ENCODE peak calls at places on chromosomes 2 and 18, in five cellular contexts. One of them, this sample, is unnamed.

GRCh38 chr2:69915050-69915945 is at the start of gene MXD1:
- DNase-seq in iPS-NIHi11: peak; percentile 18
- DNase-seq in endothelial cell: peak; percentile 22
- DNase-seq in ELR: peak; percentile 38
- DNase-seq in HFFc6: peak; percentile 9
- DNase-seq in this sample: peak; percentile 30

GRCh38 chr18:8730080-8730827 is 24.9 kb downstream of the MTCL1 start:
- DNase-seq in iPS-NIHi11: no peak
- DNase-seq in endothelial cell: no peak
- DNase-seq in ELR: peak; percentile 28
- DNase-seq in HFFc6: no peak
- DNase-seq in this sample: no peak

GRCh38 chr2:198285216-198285615 is 480.8 kb downstream of the PLCL1 start:
- DNase-seq in iPS-NIHi11: no peak
- DNase-seq in endothelial cell: no peak
- DNase-seq in ELR: no peak
- DNase-seq in HFFc6: no peak
- DNase-seq in this sample: no peak

GRCh38 chr2:96685285-96685591 is 42.7 kb downstream of the FER1L5 start:
- DNase-seq in iPS-NIHi11: no peak
- DNase-seq in endothelial cell: no peak
- DNase-seq in ELR: no peak
- DNase-seq in HFFc6: no peak
- DNase-seq in this sample: no peak

GRCh38 chr2:179410552-179411356 is 146.1 kb upstream of the SESTD1 start:
- DNase-seq in iPS-NIHi11: peak; percentile 69
- DNase-seq in endothelial cell: peak; percentile 47
- DNase-seq in ELR: peak; percentile 75
- DNase-seq in HFFc6: peak; percentile 58
- DNase-seq in this sample: peak; percentile 36

GRCh38 chr2:163401481-163401880 is 334.3 kb downstream of the FIGN start:
- DNase-seq in iPS-NIHi11: no peak
- DNase-seq in endothelial cell: no peak
- DNase-seq in ELR: peak; percentile 48
- DNase-seq in HFFc6: peak; percentile 1
- DNase-seq in this sample: no peak

GRCh38 chr2:167187910-167188595 is 299.8 kb downstream of the XIRP2 start:
- DNase-seq in iPS-NIHi11: no peak
- DNase-seq in endothelial cell: no peak
- DNase-seq in ELR: no peak
- DNase-seq in HFFc6: no peak
- DNase-seq in this sample: no peak

GRCh38 chr18:68034293-68034692 is 517.8 kb upstream of the DSEL start:
- DNase-seq in iPS-NIHi11: no peak
- DNase-seq in endothelial cell: no peak
- DNase-seq in ELR: no peak
- DNase-seq in HFFc6: peak; percentile 15
- DNase-seq in this sample: no peak

GRCh38 chr2:231975001-231975400 is 13.5 kb downstream of the DIS3L2 start:
- DNase-seq in iPS-NIHi11: no peak
- DNase-seq in endothelial cell: no peak
- DNase-seq in ELR: no peak
- DNase-seq in HFFc6: no peak
- DNase-seq in this sample: no peak

GRCh38 chr18:79687806-79688205 is 8.2 kb downstream of the CTDP1 start:
- DNase-seq in iPS-NIHi11: no peak
- DNase-seq in endothelial cell: no peak
- DNase-seq in ELR: peak; percentile 11
- DNase-seq in HFFc6: no peak
- DNase-seq in this sample: peak; percentile 36

GRCh38 chr18:44744206-44745180 is 63.8 kb downstream of the SETBP1 start:
- DNase-seq in iPS-NIHi11: peak; percentile 30
- DNase-seq in endothelial cell: no peak
- DNase-seq in ELR: no peak
- DNase-seq in HFFc6: no peak
- DNase-seq in this sample: peak; percentile 69

GRCh38 chr2:28318462-28319117 is 74.1 kb upstream of the FOSL2 start:
- DNase-seq in iPS-NIHi11: no peak
- DNase-seq in endothelial cell: no peak
- DNase-seq in ELR: no peak
- DNase-seq in HFFc6: no peak
- DNase-seq in this sample: no peak

GRCh38 chr2:229387815-229388214 is 116.7 kb upstream of the PID1 start:
- DNase-seq in iPS-NIHi11: no peak
- DNase-seq in endothelial cell: no peak
- DNase-seq in ELR: no peak
- DNase-seq in HFFc6: no peak
- DNase-seq in this sample: no peak

GRCh38 chr2:84458436-84459027 is 548 bp downstream of the SUCLG1 start:
- DNase-seq in iPS-NIHi11: no peak
- DNase-seq in endothelial cell: no peak
- DNase-seq in ELR: peak; percentile 46
- DNase-seq in HFFc6: no peak
- DNase-seq in this sample: no peak

GRCh38 chr2:67845557-67846114 is 217.2 kb downstream of the C1D start:
- DNase-seq in iPS-NIHi11: no peak
- DNase-seq in endothelial cell: no peak
- DNase-seq in ELR: no peak
- DNase-seq in HFFc6: no peak
- DNase-seq in this sample: no peak

GRCh38 chr2:22694300-22694699 is 690.7 kb upstream of the KLHL29 start:
- DNase-seq in iPS-NIHi11: no peak
- DNase-seq in endothelial cell: no peak
- DNase-seq in ELR: no peak
- DNase-seq in HFFc6: no peak
- DNase-seq in this sample: no peak

GRCh38 chr2:135043345-135043744 is 3.9 kb downstream of the MAP3K19 start:
- DNase-seq in iPS-NIHi11: no peak
- DNase-seq in endothelial cell: no peak
- DNase-seq in ELR: no peak
- DNase-seq in HFFc6: no peak
- DNase-seq in this sample: no peak

GRCh38 chr2:216195565-216195978 is 86.4 kb downstream of the XRCC5 start:
- DNase-seq in iPS-NIHi11: no peak
- DNase-seq in endothelial cell: no peak
- DNase-seq in ELR: peak; percentile 95
- DNase-seq in HFFc6: peak; percentile 82
- DNase-seq in this sample: no peak

GRCh38 chr2:73079636-73080035 is 8.1 kb upstream of the SFXN5 start:
- DNase-seq in iPS-NIHi11: no peak
- DNase-seq in endothelial cell: no peak
- DNase-seq in ELR: no peak
- DNase-seq in HFFc6: no peak
- DNase-seq in this sample: no peak

GRCh38 chr2:72131371-72131891 is 16.2 kb downstream of the CYP26B1 start:
- DNase-seq in iPS-NIHi11: no peak
- DNase-seq in endothelial cell: peak; percentile 2
- DNase-seq in ELR: no peak
- DNase-seq in HFFc6: no peak
- DNase-seq in this sample: no peak

GRCh38 chr2:225112362-225113111 is 70.3 kb upstream of the DOCK10 start:
- DNase-seq in iPS-NIHi11: no peak
- DNase-seq in endothelial cell: no peak
- DNase-seq in ELR: no peak
- DNase-seq in HFFc6: no peak
- DNase-seq in this sample: no peak

GRCh38 chr2:3168230-3168891 is 209.3 kb downstream of the EIPR1 start:
- DNase-seq in iPS-NIHi11: no peak
- DNase-seq in endothelial cell: no peak
- DNase-seq in ELR: peak; percentile 94
- DNase-seq in HFFc6: peak; percentile 90
- DNase-seq in this sample: peak; percentile 93